ENCODE peak calls at places on chromosome 19, in four cellular contexts. Q, J, Y and A are unnamed samples.

GRCh38 chr19:23855676-23856075 is 59.0 kb upstream of the ZNF726 start:
- DNase-seq in Q (no peak), Y (no peak), J (no peak), A (no peak)

GRCh38 chr19:41323023-41323422 is 13.1 kb downstream of the CCDC97 start:
- DNase-seq in Y (no peak), J (no peak), Q (peak; percentile 77), A (no peak)

GRCh38 chr19:2478324-2478755 is 2.4 kb downstream of the GADD45B start:
- DNase-seq in Q (peak; percentile 72), J (peak; percentile 63), Y (peak; percentile 81), A (peak; percentile 53)

GRCh38 chr19:57227461-57227860 is 3.4 kb upstream of the AURKC start:
- DNase-seq in J (no peak), Y (no peak), Q (no peak), A (no peak)

GRCh38 chr19:21698215-21698614 is 69.2 kb downstream of the ZNF100 start:
- DNase-seq in Y (no peak), J (no peak), Q (peak; percentile 3), A (peak; percentile 25)

GRCh38 chr19:4571305-4571917 is 11.9 kb upstream of the SEMA6B start:
- DNase-seq in Y (no peak), Q (no peak), J (no peak), A (no peak)

GRCh38 chr19:6125571-6125989 is 9.9 kb upstream of the ACSBG2 start:
- DNase-seq in Q (peak; percentile 65), Y (peak; percentile 71), J (peak; percentile 52), A (peak; percentile 95)

GRCh38 chr19:43759515-43759914 is 4.8 kb upstream of the SMG9 start:
- DNase-seq in Q (peak; percentile 76), J (peak; percentile 41), Y (no peak), A (peak; percentile 71)

GRCh38 chr19:2729943-2730818 is 9.0 kb upstream of the DIRAS1 start:
- DNase-seq in Q (no peak), J (no peak), Y (no peak), A (no peak)

GRCh38 chr19:55383789-55384575 is at the start of gene TMEM238:
- DNase-seq in Q (peak; percentile 71), Y (peak; percentile 66), J (peak; percentile 86), A (peak; percentile 71)

GRCh38 chr19:1513492-1514294 is 874 bp upstream of the ADAMTSL5 start:
- DNase-seq in Q (peak; percentile 29), J (peak; percentile 62), Y (peak; percentile 47), A (peak; percentile 62)

GRCh38 chr19:28578786-28579505 is 634.0 kb downstream of the UQCRFS1 start:
- DNase-seq in J (no peak), Y (no peak), Q (no peak), A (no peak)

GRCh38 chr19:15869873-15870272 is 28.0 kb downstream of the CYP4F2 start:
- DNase-seq in J (no peak), Y (no peak), Q (no peak), A (no peak)

GRCh38 chr19:15666883-15667282 is 6.0 kb upstream of the CYP4F12 start:
- DNase-seq in J (no peak), Y (no peak), Q (no peak), A (no peak)

GRCh38 chr19:28184997-28185396 is 1028.0 kb downstream of the UQCRFS1 start:
- DNase-seq in J (no peak), Y (no peak), Q (peak; percentile 77), A (no peak)

GRCh38 chr19:6448045-6448444 is 11.5 kb downstream of the SLC25A23 start:
- DNase-seq in Y (no peak), J (no peak), Q (no peak), A (no peak)

GRCh38 chr19:37654525-37654832 is 786 bp downstream of the ZFP30 start:
- DNase-seq in J (peak; percentile 2), Q (peak; percentile 46), Y (no peak), A (peak; percentile 19)

GRCh38 chr19:407501-408440 is 1.2 kb downstream of the C2CD4C start:
- DNase-seq in Q (no peak), Y (no peak), J (no peak), A (no peak)

GRCh38 chr19:40461669-40462221 is 3.8 kb downstream of the BLVRB start:
- DNase-seq in Q (no peak), Y (no peak), J (no peak), A (no peak)

GRCh38 chr19:24071078-24071477 is 15.9 kb upstream of the ZNF254 start:
- DNase-seq in Y (no peak), Q (no peak), J (no peak), A (no peak)

GRCh38 chr19:31539386-31539785 is 190.2 kb upstream of the TSHZ3 start:
- DNase-seq in J (no peak), Q (no peak), Y (no peak), A (no peak)

GRCh38 chr19:48900477-48901452 is 653 bp downstream of the NUCB1 start:
- DNase-seq in Y (peak; percentile 45), Q (peak; percentile 33), J (no peak), A (peak; percentile 23)

GRCh38 chr19:12994701-12995595 is at the start of gene NFIX:
- DNase-seq in J (peak; percentile 54), Q (peak; percentile 60), Y (peak; percentile 76), A (peak; percentile 69)

GRCh38 chr19:17606786-17607185 is 51.3 kb downstream of the COLGALT1 start:
- DNase-seq in Y (no peak), J (no peak), Q (no peak), A (no peak)

GRCh38 chr19:310141-310651 is 19.0 kb upstream of the PLPP2 start:
- DNase-seq in Q (no peak), J (no peak), Y (no peak), A (no peak)

GRCh38 chr19:6076675-6077463 is 33.4 kb downstream of the RFX2 start:
- DNase-seq in Y (no peak), Q (peak; percentile 94), J (no peak), A (peak; percentile 82)

GRCh38 chr19:12987781-12988180 is 7.5 kb upstream of the NFIX start:
- DNase-seq in Y (peak; percentile 48), J (no peak), Q (no peak), A (no peak)

GRCh38 chr19:17107546-17108452 is 32.2 kb downstream of the MYO9B start:
- DNase-seq in Q (peak; percentile 96), J (peak; percentile 94), Y (no peak), A (peak; percentile 99)

GRCh38 chr19:768424-768823 is 17.5 kb downstream of the MISP start:
- DNase-seq in Y (no peak), Q (peak; percentile 92), J (peak; percentile 51), A (no peak)

GRCh38 chr19:10565028-10565566 is 713 bp downstream of the KRI1 start:
- DNase-seq in Q (peak; percentile 20), Y (peak; percentile 79), J (no peak), A (peak; percentile 35)
- TF ChIP-seq CTCF in Q (peak; percentile 36), Y (peak; percentile 71), J (no peak), A (peak; percentile 56)

DNA sequence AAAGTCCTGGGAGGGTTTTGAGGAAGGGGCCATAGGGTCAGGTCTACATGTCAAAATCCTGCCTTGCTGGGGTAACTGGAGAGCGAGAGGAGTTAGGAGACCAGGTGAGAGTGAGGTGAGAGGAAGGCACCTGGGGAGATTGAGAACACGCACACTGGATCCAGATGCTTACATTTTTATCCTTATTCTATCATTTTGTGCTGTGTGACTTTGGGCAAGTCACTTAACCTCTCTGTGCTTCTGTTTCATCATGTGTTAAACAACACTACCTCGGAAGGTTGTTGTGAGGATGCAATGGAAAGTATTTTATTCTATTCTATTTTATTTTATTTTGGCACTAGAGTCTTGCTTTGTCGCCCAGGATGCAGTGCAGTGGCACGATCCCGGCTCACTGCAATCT is 3.5 kb downstream of the C19orf81 start:
- DNase-seq in Y (no peak), J (no peak), Q (no peak), A (no peak)
- H3K36me3 ChIP-seq in Y (no peaks in the 10 kb centered on the region), J (no peaks in the 10 kb centered on the region), Q (no peaks in the 10 kb centered on the region), A (no peaks in the 10 kb centered on the region)

DNA sequence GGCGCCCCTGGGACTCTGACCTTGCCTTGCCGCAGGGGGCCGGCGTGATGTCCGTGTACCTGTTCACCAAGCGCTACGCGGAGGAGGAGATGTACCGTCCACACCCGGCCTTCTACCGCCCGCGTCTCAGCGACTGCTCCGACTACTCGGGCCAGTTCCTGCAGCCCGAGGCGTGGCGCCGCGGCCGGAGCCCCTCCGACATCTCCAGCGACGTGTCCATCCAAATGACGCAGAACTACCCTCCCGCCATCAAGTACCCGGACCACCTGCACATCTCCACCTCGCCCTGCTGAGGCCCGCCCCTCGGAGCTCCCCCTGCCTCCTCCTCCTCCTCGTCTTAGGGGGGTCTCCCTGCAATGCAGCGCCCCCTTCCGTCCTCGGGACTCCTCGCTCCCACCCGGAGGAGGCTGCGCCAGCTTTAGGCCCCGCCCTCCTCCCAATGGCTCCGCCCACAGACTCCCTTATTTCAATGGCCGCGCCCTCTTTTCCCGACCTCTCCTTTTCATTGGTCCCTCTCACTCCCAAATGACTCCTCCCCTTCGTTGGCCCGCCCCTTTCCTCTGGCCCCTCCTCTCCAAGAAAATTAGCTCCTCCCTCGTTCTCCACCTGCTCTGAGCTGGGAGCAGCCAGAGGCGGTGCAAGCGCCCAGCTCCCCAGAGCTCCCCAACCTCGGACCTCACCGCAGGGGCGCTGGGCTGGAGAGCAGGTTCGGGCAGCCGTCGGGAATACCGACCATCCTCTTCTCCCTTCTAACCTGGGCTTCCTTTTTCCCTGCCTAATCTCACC is 20.5 kb upstream of the CACNG8 start:
- DNase-seq in J (no peak), Y (peak; percentile 15), Q (no peak), A (peak; percentile 19)
- TF ChIP-seq EZH2 in J (no peak), Y (no peak), Q (no peak), A (no peak)

GRCh38 chr19:38842439-38843174 is 7.2 kb downstream of the HNRNPL start:
- DNase-seq in Q (no peak), J (no peak), Y (no peak), A (no peak)
- TF ChIP-seq CTCF in Q (no peak), J (no peak), Y (no peak), A (no peak)